ENCODE peak calls at places on chromosomes 2 and 18, in ten cellular contexts. T is T-helper 2 cell; N is sciatic nerve; R is transverse colon; S is activated naive CD4-positive, alpha-beta T cell treated with anti-CD3 and anti-CD28 coated beads, Interleukin-2, amount 50 U/mL, for 16 hours; Q is activated naive CD8-positive, alpha-beta T cell treated with anti-CD3 and anti-CD28 coated beads for 36 hours; Z is choroid plexus epithelial cell; F is stimulated activated CD4-positive, alpha-beta T cell treated with anti-CD3 and anti-CD28 coated beads, Interleukin-12 subunit alpha, Interleukin-12 subunit beta, amount 100 ng/mL, for 24 hours; Y is activated CD8-positive, alpha-beta memory T cell treated with anti-CD3 and anti-CD28 coated beads for 1 hour; C is colonic mucosa. L is an unnamed sample.

GRCh38 chr2:134818321-134818720 is 20.1 kb upstream of the ACMSD start:
- DNase-seq in T (no peak), N (no peak), R (no peak), S (no peak), Q (no peak), Z (no peak), F (no peak), Y (no peak), C (no peak), L (no peak)

GRCh38 chr2:173076557-173077345 is 1.1 kb downstream of the MAP3K20 start:
- DNase-seq in T (no peak), N (peak), R (peak), S (peak), Q (peak), Z (peak), F (peak), Y (no peak), C (peak), L (peak)

GRCh38 chr18:48405108-48405507 is 4.1 kb downstream of the ZBTB7C start:
- DNase-seq in T (no peak), N (no peak), R (no peak), S (no peak), Q (no peak), Z (no peak), F (no peak), Y (no peak), C (no peak), L (no peak)

GRCh38 chr2:3535794-3536681 is 16.7 kb upstream of the ADI1 start:
- DNase-seq in T (no peak), N (peak), R (peak), S (no peak), Q (no peak), Z (peak), F (no peak), Y (no peak), C (peak), L (peak)

GRCh38 chr2:238722883-238723282 is 125.0 kb upstream of the TWIST2 start:
- DNase-seq in T (no peak), N (no peak), R (no peak), S (no peak), Q (no peak), Z (no peak), F (no peak), Y (no peak), C (no peak), L (no peak)

GRCh38 chr2:117786520-117786919 is 28.0 kb upstream of the DDX18 start:
- DNase-seq in T (no peak), N (no peak), R (no peak), S (no peak), Q (no peak), Z (no peak), F (no peak), Y (no peak), C (no peak), L (no peak)

GRCh38 chr2:26336719-26337118 is 9.2 kb upstream of the SELENOI start:
- DNase-seq in T (no peak), N (no peak), R (no peak), S (no peak), Q (no peak), Z (no peak), F (no peak), Y (no peak), C (no peak), L (no peak)

GRCh38 chr2:128037624-128038023 is 9.8 kb upstream of the SAP130 start:
- DNase-seq in T (no peak), N (no peak), R (no peak), S (no peak), Q (no peak), Z (no peak), F (no peak), Y (no peak), C (no peak), L (no peak)

GRCh38 chr2:101388232-101388631 is 929 bp upstream of the CREG2 start:
- DNase-seq in T (no peak), N (no peak), R (no peak), S (no peak), Q (no peak), Z (peak), F (no peak), Y (no peak), C (no peak), L (peak)

GRCh38 chr18:58241877-58242276 is 197.9 kb downstream of the NEDD4L start:
- DNase-seq in T (no peak), N (no peak), R (no peak), S (no peak), Q (no peak), Z (peak), F (no peak), Y (no peak), C (no peak), L (no peak)

GRCh38 chr2:112920923-112921532 is 10.1 kb downstream of the IL37 start:
- DNase-seq in T (no peak), N (no peak), R (no peak), S (no peak), Q (no peak), Z (peak), F (no peak), Y (no peak), C (no peak), L (no peak)

GRCh38 chr18:33720133-33720532 is 142.1 kb downstream of the ASXL3 start:
- DNase-seq in T (no peak), N (no peak), R (no peak), S (no peak), Q (no peak), Z (peak), F (no peak), Y (no peak), C (no peak), L (no peak)

GRCh38 chr2:96103388-96103705 is 13.0 kb downstream of the ADRA2B start:
- DNase-seq in T (no peak), N (peak), R (peak), S (no peak), Q (no peak), Z (no peak), F (no peak), Y (no peak), C (no peak), L (no peak)

GRCh38 chr2:97974471-97974870 is 21.3 kb downstream of the TMEM131 start:
- DNase-seq in T (no peak), N (no peak), R (no peak), S (no peak), Q (no peak), Z (no peak), F (no peak), Y (no peak), C (no peak), L (no peak)

GRCh38 chr2:209771474-209772292 is at the start of gene UNC80:
- DNase-seq in T (no peak), N (peak), R (peak), S (no peak), Q (peak), Z (peak), F (no peak), Y (no peak), C (peak), L (no peak)

GRCh38 chr2:204180671-204181070 is 244.1 kb downstream of the ICOS start:
- DNase-seq in T (no peak), N (no peak), R (no peak), S (no peak), Q (no peak), Z (no peak), F (no peak), Y (no peak), C (no peak), L (no peak)

GRCh38 chr2:62321370-62321769 is 125.5 kb downstream of the B3GNT2 start:
- DNase-seq in T (no peak), N (no peak), R (no peak), S (no peak), Q (no peak), Z (no peak), F (no peak), Y (no peak), C (no peak), L (no peak)

L was measured in MV-4-11.